ENCODE peak calls at places on chromosomes 2 and 18, in nine cellular contexts. J is stimulated activated CD4-positive, alpha-beta T cell treated with anti-CD3 and anti-CD28 coated beads, Interleukin-12 subunit alpha, Interleukin-12 subunit beta, amount 100 ng/mL, for 4 hours; N is pons; S is Ammon's horn; Z is NCI-H2081; P is AG20443; Y is NCI-H748 treated with DMSO at 0.1 percent for 48 hours; D is activated CD4-positive, alpha-beta T cell treated with anti-CD3 and anti-CD28 coated beads, Interleukin-2, amount 50 U/mL, for 1 hour; Q is SW480. X is an unnamed sample.

GRCh38 chr18:78670778-78671405 is 308.7 kb upstream of the SALL3 start:
- DNase-seq in S (no peak), J (no peak), D (no peak), Y (no peak), N (no peak), Z (no peak), P (no peak), Q (peak), X (no peak)

GRCh38 chr2:133674433-133675331 is 106.4 kb upstream of the NCKAP5 start:
- DNase-seq in Y (peak), Q (peak), Z (peak), P (peak), S (peak), D (no peak), J (no peak), N (peak), X (peak)

GRCh38 chr2:176496756-176497155 is 227.5 kb downstream of the MTX2 start:
- DNase-seq in S (no peak), J (no peak), Q (no peak), N (no peak), P (no peak), Y (no peak), Z (no peak), D (no peak), X (no peak)

GRCh38 chr2:449246-450067 is 161.6 kb upstream of the ALKAL2 start:
- DNase-seq in Y (no peak), S (no peak), P (no peak), Z (peak), N (no peak), Q (no peak), D (no peak), J (no peak), X (no peak)

GRCh38 chr2:27322301-27322765 is 564 bp downstream of the MPV17 start:
- DNase-seq in Z (no peak), N (no peak), P (peak), S (no peak), J (no peak), Q (peak), Y (no peak), D (no peak), X (no peak)

GRCh38 chr2:150621800-150622199 is 134.3 kb upstream of the RND3 start:
- DNase-seq in Q (no peak), J (no peak), D (no peak), Y (no peak), P (peak), S (no peak), Z (no peak), N (no peak), X (no peak)

GRCh38 chr2:234669611-234670010 is 172.7 kb upstream of the ARL4C start:
- DNase-seq in N (no peak), D (no peak), Q (no peak), J (no peak), P (no peak), S (no peak), Y (no peak), Z (no peak), X (no peak)

GRCh38 chr18:26738706-26739105 is 126.8 kb downstream of the AQP4 start:
- DNase-seq in Z (no peak), S (no peak), Y (no peak), P (no peak), J (no peak), Q (no peak), D (no peak), N (no peak), X (no peak)

GRCh38 chr18:12394428-12394827 is 13.3 kb upstream of the PRELID3A start:
- DNase-seq in Q (peak), P (no peak), Z (no peak), D (no peak), N (no peak), J (no peak), S (no peak), Y (no peak), X (no peak)

GRCh38 chr2:186105016-186105415 is 366.4 kb downstream of the FSIP2 start:
- DNase-seq in D (no peak), S (no peak), P (no peak), N (no peak), Y (no peak), J (no peak), Z (no peak), Q (no peak), X (no peak)

GRCh38 chr2:55923091-55923977 is at the start of gene EFEMP1:
- DNase-seq in P (peak), D (no peak), Q (no peak), S (peak), Y (peak), Z (no peak), N (no peak), J (no peak), X (peak)

X was measured in putamen.